ENCODE peak calls at places on chromosome 18, in six cellular contexts. One of them, this sample, is unnamed.

GRCh38 chr18:61948196-61948800 is 55.5 kb upstream of the RNF152 start:
- DNase-seq in caudate nucleus: no peak
- DNase-seq in NCI-H510A treated with DMSO at 0.1 percent for 48 hours: no peak
- DNase-seq in transverse colon: no peak
- DNase-seq in CD4-positive, alpha-beta T cell: no peak
- DNase-seq in activated T-cell treated with anti-CD3 and anti-CD28 coated beads for 1 hour: no peak
- DNase-seq in this sample: no peak

GRCh38 chr18:24051256-24051947 is 36.8 kb downstream of the TTC39C start:
- DNase-seq in caudate nucleus: no peak
- DNase-seq in NCI-H510A treated with DMSO at 0.1 percent for 48 hours: no peak
- DNase-seq in transverse colon: no peak
- DNase-seq in CD4-positive, alpha-beta T cell: no peak
- DNase-seq in activated T-cell treated with anti-CD3 and anti-CD28 coated beads for 1 hour: no peak
- DNase-seq in this sample: no peak

GRCh38 chr18:34918856-34919255 is 122.4 kb upstream of the MAPRE2 start:
- DNase-seq in caudate nucleus: no peak
- DNase-seq in NCI-H510A treated with DMSO at 0.1 percent for 48 hours: no peak
- DNase-seq in transverse colon: no peak
- DNase-seq in CD4-positive, alpha-beta T cell: no peak
- DNase-seq in activated T-cell treated with anti-CD3 and anti-CD28 coated beads for 1 hour: no peak
- DNase-seq in this sample: no peak

GRCh38 chr18:39942702-39943101 is 2012.3 kb upstream of the PIK3C3 start:
- DNase-seq in caudate nucleus: no peak
- DNase-seq in NCI-H510A treated with DMSO at 0.1 percent for 48 hours: no peak
- DNase-seq in transverse colon: no peak
- DNase-seq in CD4-positive, alpha-beta T cell: no peak
- DNase-seq in activated T-cell treated with anti-CD3 and anti-CD28 coated beads for 1 hour: no peak
- DNase-seq in this sample: peak; percentile 8

GRCh38 chr18:59556265-59556664 is 141.0 kb downstream of the CCBE1 start:
- DNase-seq in caudate nucleus: no peak
- DNase-seq in NCI-H510A treated with DMSO at 0.1 percent for 48 hours: no peak
- DNase-seq in transverse colon: no peak
- DNase-seq in CD4-positive, alpha-beta T cell: no peak
- DNase-seq in activated T-cell treated with anti-CD3 and anti-CD28 coated beads for 1 hour: no peak
- DNase-seq in this sample: no peak

GRCh38 chr18:27363918-27364317 is 178.8 kb upstream of the CHST9 start:
- DNase-seq in caudate nucleus: no peak
- DNase-seq in NCI-H510A treated with DMSO at 0.1 percent for 48 hours: peak; percentile 34
- DNase-seq in transverse colon: no peak
- DNase-seq in CD4-positive, alpha-beta T cell: no peak
- DNase-seq in activated T-cell treated with anti-CD3 and anti-CD28 coated beads for 1 hour: no peak
- DNase-seq in this sample: no peak

GRCh38 chr18:79381811-79382311 is 13.9 kb upstream of the NFATC1 start:
- DNase-seq in caudate nucleus: no peak
- DNase-seq in NCI-H510A treated with DMSO at 0.1 percent for 48 hours: no peak
- DNase-seq in transverse colon: no peak
- DNase-seq in CD4-positive, alpha-beta T cell: no peak
- DNase-seq in activated T-cell treated with anti-CD3 and anti-CD28 coated beads for 1 hour: no peak
- DNase-seq in this sample: no peak

GRCh38 chr18:65906621-65907034 is 155.8 kb downstream of the CDH7 start:
- DNase-seq in caudate nucleus: no peak
- DNase-seq in NCI-H510A treated with DMSO at 0.1 percent for 48 hours: peak; percentile 29
- DNase-seq in transverse colon: peak; percentile 67
- DNase-seq in CD4-positive, alpha-beta T cell: no peak
- DNase-seq in activated T-cell treated with anti-CD3 and anti-CD28 coated beads for 1 hour: no peak
- DNase-seq in this sample: no peak

GRCh38 chr18:64566461-64566860 is 417.6 kb upstream of the LINC00305 start:
- DNase-seq in caudate nucleus: no peak
- DNase-seq in NCI-H510A treated with DMSO at 0.1 percent for 48 hours: no peak
- DNase-seq in transverse colon: no peak
- DNase-seq in CD4-positive, alpha-beta T cell: no peak
- DNase-seq in activated T-cell treated with anti-CD3 and anti-CD28 coated beads for 1 hour: no peak
- DNase-seq in this sample: no peak

GRCh38 chr18:46343940-46344372 is 239.8 kb downstream of the HAUS1 start:
- DNase-seq in caudate nucleus: no peak
- DNase-seq in NCI-H510A treated with DMSO at 0.1 percent for 48 hours: peak; percentile 79
- DNase-seq in transverse colon: peak; percentile 38
- DNase-seq in CD4-positive, alpha-beta T cell: peak; percentile 13
- DNase-seq in activated T-cell treated with anti-CD3 and anti-CD28 coated beads for 1 hour: peak; percentile 11
- DNase-seq in this sample: peak; percentile 18

GRCh38 chr18:79583984-79584401 is 95.6 kb upstream of the CTDP1 start:
- DNase-seq in caudate nucleus: no peak
- DNase-seq in NCI-H510A treated with DMSO at 0.1 percent for 48 hours: no peak
- DNase-seq in transverse colon: peak; percentile 6
- DNase-seq in CD4-positive, alpha-beta T cell: no peak
- DNase-seq in activated T-cell treated with anti-CD3 and anti-CD28 coated beads for 1 hour: no peak
- DNase-seq in this sample: no peak